ENCODE peak calls at places on chromosomes 2 and 18, in six cellular contexts. N is lung, D is pancreas, W is lower leg skin, G is A549, V is DND-41. Y is an unnamed sample.

GRCh38 chr2:46171441-46171953 is 125.7 kb upstream of the EPAS1 start:
- DNase-seq in N (no peak), D (no peak), W (no peak), G (peak), V (no peak), Y (peak)

GRCh38 chr2:23602113-23602512 is 217.1 kb downstream of the KLHL29 start:
- DNase-seq in N (no peak), D (no peak), W (no peak), G (peak), V (no peak), Y (no peak)

GRCh38 chr2:32128636-32129035 is 37.0 kb upstream of the SLC30A6 start:
- DNase-seq in N (no peak), D (no peak), W (no peak), G (no peak), V (no peak), Y (no peak)

GRCh38 chr2:117536139-117536538 is 278.4 kb upstream of the DDX18 start:
- DNase-seq in N (no peak), D (no peak), W (no peak), G (peak), V (no peak), Y (no peak)

GRCh38 chr2:45759310-45759851 is 107.9 kb downstream of the PRKCE start:
- DNase-seq in N (no peak), D (no peak), W (no peak), G (no peak), V (no peak), Y (no peak)

GRCh38 chr2:120858361-120858760 is 122.7 kb downstream of the GLI2 start:
- DNase-seq in N (no peak), D (no peak), W (no peak), G (no peak), V (no peak), Y (no peak)

GRCh38 chr2:82994186-82994585 is 1464.9 kb downstream of the SUCLG1 start:
- DNase-seq in N (no peak), D (no peak), W (no peak), G (no peak), V (no peak), Y (no peak)

GRCh38 chr18:13577091-13577697 is 149.2 kb downstream of the FAM210A start:
- DNase-seq in N (no peak), D (no peak), W (no peak), G (no peak), V (peak), Y (peak)

GRCh38 chr2:25570161-25570840 is 103.1 kb downstream of the DTNB start:
- DNase-seq in N (no peak), D (no peak), W (no peak), G (no peak), V (no peak), Y (no peak)

GRCh38 chr2:232447638-232448472 is 8.1 kb upstream of the ALPI start:
- DNase-seq in N (no peak), D (no peak), W (no peak), G (no peak), V (no peak), Y (no peak)

GRCh38 chr18:21031845-21032244 is 79.8 kb downstream of the ROCK1 start:
- DNase-seq in N (no peak), D (no peak), W (no peak), G (no peak), V (no peak), Y (no peak)

GRCh38 chr2:156455366-156455975 is 19.3 kb downstream of the GPD2 start:
- DNase-seq in N (no peak), D (no peak), W (no peak), G (peak), V (no peak), Y (no peak)

GRCh38 chr2:157194097-157194688 is 63.3 kb upstream of the GALNT5 start:
- DNase-seq in N (no peak), D (no peak), W (peak), G (peak), V (peak), Y (no peak)

GRCh38 chr2:220466251-220466691 is 838.8 kb downstream of the SLC4A3 start:
- DNase-seq in N (no peak), D (no peak), W (no peak), G (no peak), V (no peak), Y (no peak)

GRCh38 chr2:132426621-132427020 is 10.0 kb downstream of the GPR39 start:
- DNase-seq in N (no peak), D (no peak), W (no peak), G (no peak), V (no peak), Y (no peak)

GRCh38 chr2:109663721-109664120 is 49.6 kb downstream of the SOWAHC start:
- DNase-seq in N (peak), D (no peak), W (peak), G (no peak), V (no peak), Y (peak)

GRCh38 chr2:132581917-132582316 is 88.1 kb downstream of the LYPD1 start:
- DNase-seq in N (no peak), D (peak), W (no peak), G (no peak), V (no peak), Y (peak)

GRCh38 chr2:102806250-102806837 is 44.5 kb downstream of the TMEM182 start:
- DNase-seq in N (peak), D (peak), W (peak), G (peak), V (peak), Y (peak)

GRCh38 chr18:74497308-74497640 is 1.1 kb downstream of the CNDP2 start:
- DNase-seq in N (no peak), D (no peak), W (no peak), G (no peak), V (no peak), Y (no peak)

GRCh38 chr18:36468161-36468560 is 170.6 kb downstream of the FHOD3 start:
- DNase-seq in N (no peak), D (peak), W (no peak), G (no peak), V (no peak), Y (no peak)

GRCh38 chr2:39119732-39120520 is 925 bp downstream of the SOS1 start:
- DNase-seq in N (peak), D (peak), W (peak), G (peak), V (peak), Y (no peak)

GRCh38 chr2:204982303-204982702 is 437.0 kb downstream of the PARD3B start:
- DNase-seq in N (no peak), D (no peak), W (no peak), G (peak), V (no peak), Y (no peak)

GRCh38 chr2:54636425-54637139 is 86.9 kb upstream of the EML6 start:
- DNase-seq in N (no peak), D (no peak), W (no peak), G (no peak), V (no peak), Y (no peak)

GRCh38 chr2:54632733-54633692 is 90.4 kb upstream of the EML6 start:
- DNase-seq in N (no peak), D (no peak), W (no peak), G (peak), V (no peak), Y (no peak)

GRCh38 chr2:54634012-54634411 is 89.5 kb upstream of the EML6 start:
- DNase-seq in N (no peak), D (no peak), W (no peak), G (no peak), V (no peak), Y (no peak)

GRCh38 chr2:54635554-54636152 is 87.8 kb upstream of the EML6 start:
- DNase-seq in N (no peak), D (no peak), W (no peak), G (no peak), V (no peak), Y (no peak)

GRCh38 chr2:54634564-54635511 is 88.6 kb upstream of the EML6 start:
- DNase-seq in N (no peak), D (no peak), W (peak), G (peak), V (no peak), Y (no peak)
- H3K4me3 ChIP-seq in N (no peak), D (no peak), W (no peak), G (peak), V (no peak), Y (no peak)

GRCh38 chr18:62658028-62658427 is 57.3 kb upstream of the PHLPP1 start:
- DNase-seq in N (no peak), D (no peak), W (no peak), G (no peak), V (no peak), Y (no peak)

GRCh38 chr18:62662799-62663173 is 52.6 kb upstream of the PHLPP1 start:
- DNase-seq in N (no peak), D (no peak), W (no peak), G (no peak), V (no peak), Y (no peak)

GRCh38 chr18:62660741-62661140 is 54.6 kb upstream of the PHLPP1 start:
- DNase-seq in N (no peak), D (no peak), W (no peak), G (no peak), V (no peak), Y (no peak)

GRCh38 chr18:62655520-62656219 is 59.7 kb upstream of the PHLPP1 start:
- DNase-seq in N (no peak), D (no peak), W (no peak), G (no peak), V (no peak), Y (no peak)

GRCh38 chr18:62659698-62660097 is 55.6 kb upstream of the PHLPP1 start:
- DNase-seq in N (no peak), D (no peak), W (no peak), G (no peak), V (no peak), Y (no peak)
- TF ChIP-seq CTCF in N (no peak), D (no peak), W (no peak), G (no peak), V (peak), Y (no peak)

GRCh38 chr2:70889716-70890037 is 46.0 kb upstream of the ATP6V1B1 start:
- DNase-seq in N (no peak), D (no peak), W (no peak), G (no peak), V (no peak), Y (peak)

GRCh38 chr2:70887550-70888229 is 48.0 kb upstream of the ATP6V1B1 start:
- DNase-seq in N (no peak), D (peak), W (no peak), G (peak), V (no peak), Y (peak)

GRCh38 chr2:70887208-70887549 is 48.5 kb upstream of the ATP6V1B1 start:
- DNase-seq in N (no peak), D (no peak), W (no peak), G (no peak), V (no peak), Y (no peak)

GRCh38 chr2:70888925-70889715 is 46.6 kb upstream of the ATP6V1B1 start:
- DNase-seq in N (peak), D (no peak), W (no peak), G (no peak), V (no peak), Y (peak)

DNA sequence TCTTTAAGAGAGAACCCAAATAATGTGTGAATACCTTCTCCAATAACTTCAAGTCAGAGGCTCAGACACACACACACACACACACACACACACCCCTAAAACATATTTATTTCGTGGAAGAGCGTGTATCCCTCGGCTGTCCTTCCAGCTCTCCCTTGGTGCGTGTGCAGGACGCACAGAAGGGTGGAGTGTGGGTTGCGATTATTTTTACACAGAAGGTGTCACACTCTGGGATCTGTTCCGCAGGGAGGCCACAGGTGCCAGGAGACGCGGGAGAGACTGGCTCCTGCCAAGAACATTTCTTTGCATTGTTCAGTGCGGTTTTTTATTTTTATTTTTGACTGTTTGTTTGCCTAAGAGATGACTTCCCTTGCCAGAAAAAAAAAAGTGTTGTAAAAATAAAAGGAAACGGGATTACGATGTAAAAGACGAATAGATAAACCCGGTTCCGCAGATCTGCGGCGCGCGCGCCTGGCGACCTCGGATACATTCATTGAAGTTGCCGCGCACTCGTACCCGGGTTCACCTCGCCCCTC is 47.2 kb upstream of the ATP6V1B1 start:
- DNase-seq in N (no peak), D (no peak), W (no peak), G (no peak), V (no peak), Y (peak)
- H3K4me3 ChIP-seq in N (no peak), D (peak), W (no peak), G (no peak), V (no peak), Y (no peak)

GRCh38 chr2:26854283-26854827 is 6.4 kb downstream of the DPYSL5 start:
- DNase-seq in N (no peak), D (no peak), W (no peak), G (no peak), V (no peak), Y (no peak)
- TF ChIP-seq CTCF in N (no peak), D (no peak), W (no peak), G (no peak), V (no peak), Y (no peak)

DNA sequence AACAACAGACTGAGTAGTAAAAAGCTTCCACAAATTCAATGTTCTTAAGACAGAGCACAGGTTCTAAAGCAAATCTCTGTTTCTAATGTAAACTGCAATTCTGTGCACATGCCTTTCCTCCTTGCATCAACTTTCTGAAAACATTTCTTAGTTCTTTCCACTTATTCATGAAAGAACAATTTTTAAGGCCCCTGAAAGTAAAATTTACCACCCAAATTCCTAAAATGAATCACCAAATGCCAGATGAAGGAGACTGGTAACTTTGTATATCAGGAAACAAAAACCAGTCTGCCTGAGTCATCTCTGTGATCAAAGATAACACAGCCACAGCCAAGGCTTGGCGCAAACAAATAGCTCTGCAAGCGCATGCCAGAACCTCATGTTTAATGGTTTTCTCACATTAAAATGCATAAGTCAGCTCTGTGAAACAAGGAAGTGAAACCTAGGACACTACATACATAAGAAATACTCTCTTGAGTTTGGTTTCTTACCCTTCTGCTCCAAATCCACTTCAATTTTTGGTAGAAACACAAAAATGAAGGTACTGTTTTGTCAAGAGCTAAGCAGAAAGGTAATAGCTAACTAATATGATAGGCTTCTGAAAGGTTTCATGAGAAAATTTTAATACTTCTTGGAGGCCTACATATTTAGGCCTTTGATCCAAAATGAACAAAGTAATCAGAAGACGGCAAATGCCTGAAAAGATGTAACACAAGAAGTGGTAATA is 169.4 kb downstream of the THADA start:
- DNase-seq in N (peak), D (peak), W (peak), G (peak), V (peak), Y (no peak)
- H3K4me3 ChIP-seq in N (no peak), D (no peak), W (no peak), G (no peak), V (no peak), Y (no peak)

DNA sequence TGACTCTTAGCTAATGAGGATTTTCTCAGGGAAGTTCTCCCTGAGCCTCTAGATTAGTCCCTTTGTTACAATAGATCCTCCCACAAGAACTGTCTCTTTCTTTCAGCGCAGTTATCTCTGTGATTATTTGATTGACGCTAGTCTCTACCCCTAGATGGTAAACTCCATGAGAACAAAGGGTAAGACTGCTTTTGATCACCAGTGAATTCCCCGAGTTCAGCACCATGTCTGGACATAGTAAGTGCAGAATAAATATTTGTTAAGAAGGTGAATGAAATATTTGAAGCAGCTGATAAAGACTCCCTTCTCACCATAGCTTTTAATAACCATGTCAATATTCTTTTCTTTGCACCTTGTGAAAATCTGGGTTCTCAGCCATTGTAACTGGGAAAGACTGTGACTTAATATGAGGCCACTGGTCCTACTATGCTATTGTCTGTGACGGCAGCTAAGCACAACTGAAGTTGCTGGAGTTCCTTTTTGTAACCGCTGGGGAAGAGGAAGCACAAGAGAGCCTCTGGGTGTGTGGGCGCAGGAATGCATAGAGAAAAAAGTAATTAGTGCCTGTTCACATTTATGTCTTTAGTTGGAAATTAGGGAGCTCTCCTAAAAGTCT is 214.7 kb downstream of the TGIF1 start:
- DNase-seq in N (no peak), D (no peak), W (no peak), G (peak), V (no peak), Y (no peak)
- TF ChIP-seq CTCF in N (no peak), D (no peak), W (no peak), G (no peak), V (no peak), Y (no peak)

GRCh38 chr18:75548353-75548752 is 120.8 kb upstream of the SMIM21 start:
- DNase-seq in N (peak), D (no peak), W (no peak), G (peak), V (peak), Y (no peak)

GRCh38 chr18:75551071-75551470 is 123.6 kb upstream of the SMIM21 start:
- DNase-seq in N (peak), D (no peak), W (no peak), G (no peak), V (no peak), Y (no peak)

GRCh38 chr18:75554644-75555043 is 127.1 kb upstream of the SMIM21 start:
- DNase-seq in N (no peak), D (no peak), W (no peak), G (no peak), V (no peak), Y (no peak)

GRCh38 chr18:75554112-75554511 is 126.6 kb upstream of the SMIM21 start:
- DNase-seq in N (peak), D (no peak), W (no peak), G (no peak), V (no peak), Y (no peak)

GRCh38 chr18:75553021-75553420 is 125.5 kb upstream of the SMIM21 start:
- DNase-seq in N (peak), D (no peak), W (no peak), G (no peak), V (no peak), Y (no peak)
- H3K4me3 ChIP-seq in N (no peak), D (no peak), W (no peak), G (no peak), V (no peak), Y (no peak)

DNA sequence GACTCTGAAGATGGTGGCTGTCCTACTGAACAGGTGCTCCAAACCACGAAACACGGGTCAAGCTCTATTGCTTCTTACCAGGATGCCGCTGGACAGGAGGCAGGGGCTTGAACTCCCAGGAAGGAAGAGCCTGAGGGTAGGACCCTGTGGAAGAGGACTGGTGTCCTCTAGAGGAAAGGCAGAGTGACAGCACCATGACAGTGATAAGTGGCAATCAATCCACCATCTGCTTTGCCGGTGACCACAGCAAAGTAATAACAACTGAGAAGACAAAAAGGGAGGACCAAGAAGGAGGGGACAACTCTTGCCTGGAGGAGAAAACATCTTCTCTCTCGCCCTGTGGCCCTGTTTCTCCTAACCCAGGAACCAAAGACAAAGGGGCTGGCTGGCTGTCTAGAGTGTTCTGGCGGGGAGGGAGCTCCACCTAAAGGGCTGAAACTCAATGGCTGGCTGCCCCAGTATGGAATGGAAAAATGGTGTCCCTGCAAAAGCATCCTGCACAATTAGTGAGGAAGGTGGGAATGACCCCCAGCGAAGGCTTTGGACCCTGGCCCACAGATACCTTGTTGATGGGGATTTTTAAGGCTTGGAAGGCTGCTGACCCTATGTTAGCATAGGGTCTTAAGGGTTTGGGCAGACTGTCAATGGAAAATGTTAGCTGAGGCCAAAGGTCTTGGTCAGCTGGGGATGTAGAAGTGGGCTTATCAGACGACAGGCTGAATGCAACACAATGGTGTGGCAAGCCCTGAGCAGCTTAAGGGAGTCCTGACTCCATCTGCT is 35.4 kb downstream of the PROC start:
- DNase-seq in N (no peak), D (no peak), W (no peak), G (peak), V (no peak), Y (no peak)
- TF ChIP-seq CTCF in N (no peak), D (no peak), W (no peak), G (no peak), V (peak), Y (no peak)

GRCh38 chr2:85619617-85620016 is 3.6 kb downstream of the USP39 start:
- DNase-seq in N (no peak), D (no peak), W (no peak), G (no peak), V (no peak), Y (no peak)

GRCh38 chr2:85611217-85611704 is 605 bp downstream of the C2orf68 start:
- DNase-seq in N (no peak), D (no peak), W (no peak), G (no peak), V (no peak), Y (no peak)

GRCh38 chr2:85611705-85612587 is at the start of gene C2orf68:
- DNase-seq in N (peak), D (peak), W (peak), G (peak), V (peak), Y (peak)

GRCh38 chr2:85613717-85614515 is 2.0 kb upstream of the C2orf68 start:
- DNase-seq in N (no peak), D (no peak), W (no peak), G (no peak), V (no peak), Y (no peak)

DNA sequence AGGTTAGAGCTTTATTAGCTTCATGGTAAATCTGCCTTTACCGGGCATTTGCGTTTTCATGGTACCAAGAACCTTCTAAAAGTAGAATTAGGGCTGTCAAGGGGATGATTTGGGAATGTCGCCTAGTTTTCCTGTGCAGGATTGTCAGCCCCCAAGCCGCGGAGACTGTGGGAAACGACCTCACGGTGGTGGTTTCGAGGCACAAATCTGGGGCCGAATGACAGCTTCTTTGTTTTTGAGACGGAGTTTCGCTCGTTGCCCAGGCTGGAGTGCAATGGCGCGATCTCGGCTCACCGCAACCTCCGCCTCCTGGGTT is 615 bp upstream of the USP39 start:
- DNase-seq in N (no peak), D (no peak), W (no peak), G (no peak), V (no peak), Y (no peak)
- H3K4me3 ChIP-seq in N (no peak), D (peak), W (no peak), G (peak), V (no peak), Y (peak)

Y was measured in right atrium auricular region.